ENCODE peak calls at places on chromosomes 12 and 14, in four cellular contexts. Q, W, Z and U are unnamed samples.

GRCh38 chr12:6235906-6236640 is 35.9 kb downstream of the CD9 start:
- DNase-seq in W (no peak), Z (no peak), Q (no peak), U (no peak)

GRCh38 chr14:105882626-105883025 is 356.2 kb downstream of the TMEM121 start:
- DNase-seq in W (no peak), Z (no peak), Q (no peak), U (no peak)

GRCh38 chr12:91893476-91893875 is 252.2 kb downstream of the BTG1 start:
- DNase-seq in Z (no peak), Q (no peak), W (no peak), U (no peak)

GRCh38 chr12:11654338-11654737 is 4.9 kb downstream of the ETV6 start:
- DNase-seq in W (no peak), Q (peak; percentile 40), Z (no peak), U (no peak)

GRCh38 chr12:2680676-2681039 is 114.1 kb upstream of the FKBP4 start:
- DNase-seq in Q (no peak), W (no peak), Z (no peak), U (no peak)

GRCh38 chr14:67704484-67705089 is 2.9 kb downstream of the RDH12 start:
- DNase-seq in W (peak; percentile 67), Q (peak; percentile 45), Z (peak; percentile 54), U (peak; percentile 73)

GRCh38 chr12:99984271-99985128 is at the start of gene ANKS1B:
- DNase-seq in Q (no peak), Z (peak; percentile 19), W (peak; percentile 17), U (peak; percentile 21)

GRCh38 chr14:65709576-65709975 is 297.0 kb downstream of the FUT8 start:
- DNase-seq in Q (no peak), Z (no peak), W (no peak), U (peak; percentile 47)

GRCh38 chr14:24065408-24065807 is 6.0 kb upstream of the CPNE6 start:
- DNase-seq in Q (no peak), W (no peak), Z (no peak), U (no peak)

GRCh38 chr12:118015944-118016343 is 559 bp upstream of the RFC5 start:
- DNase-seq in Q (no peak), Z (no peak), W (no peak), U (no peak)
- H3K4me3 ChIP-seq in Q (peak overlapping the region; percentile 35), Z (peak overlapping the region; percentile 80), W (peak overlapping the region; percentile 90), U (peak overlapping the region; percentile 49)

DNA sequence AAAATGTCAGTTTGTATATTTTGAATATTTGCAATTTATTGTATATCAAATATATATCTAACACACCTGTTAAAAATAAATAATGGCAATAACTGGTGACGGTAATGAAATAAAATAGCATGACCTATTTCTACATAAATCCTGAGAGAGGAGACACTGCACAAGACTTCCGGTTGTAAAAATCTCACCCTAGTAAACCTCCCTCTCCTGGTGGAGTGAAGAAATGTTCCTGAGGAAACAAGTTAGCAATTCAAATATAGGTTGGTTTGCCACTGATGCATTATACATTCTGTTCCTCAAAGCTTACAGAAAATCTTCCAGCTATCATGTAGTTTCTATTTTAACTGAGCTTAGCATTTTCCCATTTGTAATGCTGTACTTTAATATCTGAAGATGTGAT is 166.2 kb upstream of the SYT10 start:
- DNase-seq in Z (peak; percentile 30), Q (no peak), W (no peak), U (peak; percentile 63)
- TF ChIP-seq CTCF in Z (peak; percentile 71), Q (no peak), W (no peak), U (peak; percentile 60)

DNA sequence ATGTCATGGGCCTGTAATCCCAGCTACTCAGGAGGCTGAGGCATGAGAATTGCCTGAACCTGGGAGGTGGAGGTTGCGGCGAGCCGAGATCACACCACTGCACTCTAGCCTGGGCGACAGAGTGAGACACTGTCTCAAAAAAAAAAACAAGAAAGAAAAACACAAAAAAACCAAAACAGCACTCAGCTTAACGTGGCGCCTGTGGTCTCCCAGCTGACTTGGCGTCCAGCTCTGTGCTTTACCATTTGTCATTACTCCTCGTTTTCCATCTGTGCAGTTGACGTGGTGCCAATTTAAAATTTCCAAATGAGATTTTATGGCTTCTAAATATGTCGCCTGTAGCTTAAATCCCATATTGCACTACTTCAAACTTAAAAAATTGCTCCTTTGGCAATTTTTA is 2.0 kb downstream of the MGP start:
- DNase-seq in Z (no peak), W (no peak), Q (no peak), U (no peak)
- H3K4me3 ChIP-seq in Z (no peak overlapping the region), W (no peak overlapping the region), Q (no peak overlapping the region), U (peak overlapping the region; percentile 73)

GRCh38 chr12:17866802-17867201 is 223.2 kb downstream of the RERGL start:
- DNase-seq in W (no peak), Q (no peak), Z (no peak), U (no peak)
- TF ChIP-seq CTCF in W (no peak), Q (no peak), Z (no peak), U (no peak)